ENCODE peak calls at places on chromosomes 2 and 18, in four cellular contexts. V is hypothalamus, F is IMR-90, C is astrocyte of the spinal cord. P is an unnamed sample.

GRCh38 chr2:107132746-107133145 is 246.8 kb upstream of the ST6GAL2 start:
- DNase-seq in V (no peak), F (no peak), C (no peak), P (no peak)

GRCh38 chr2:101253713-101254085 is 1.0 kb downstream of the CNOT11 start:
- DNase-seq in V (no peak), F (peak; percentile 2), C (peak; percentile 15), P (no peak)

GRCh38 chr2:28565720-28566295 is 69.9 kb downstream of the PLB1 start:
- DNase-seq in V (no peak), F (no peak), C (no peak), P (no peak)

GRCh38 chr18:7133181-7133580 is 15.6 kb upstream of the LAMA1 start:
- DNase-seq in V (no peak), F (peak; percentile 61), C (peak; percentile 44), P (no peak)

GRCh38 chr2:38599706-38600105 is 3.0 kb downstream of the HNRNPLL start:
- DNase-seq in V (no peak), F (no peak), C (no peak), P (no peak)

GRCh38 chr2:161077367-161078210 is 82.6 kb upstream of the TANK start:
- DNase-seq in V (no peak), F (peak; percentile 52), C (peak; percentile 19), P (no peak)

GRCh38 chr2:20429528-20429927 is 17.3 kb upstream of the RHOB start:
- DNase-seq in V (no peak), F (no peak), C (no peak), P (peak; percentile 47)

GRCh38 chr2:128786800-128787478 is 468.3 kb upstream of the HS6ST1 start:
- DNase-seq in V (no peak), F (peak; percentile 1), C (no peak), P (no peak)

GRCh38 chr2:14587119-14587518 is 45.4 kb upstream of the LRATD1 start:
- DNase-seq in V (no peak), F (peak; percentile 10), C (peak; percentile 15), P (peak; percentile 5)

GRCh38 chr18:41966943-41967342 is 11.9 kb downstream of the PIK3C3 start:
- DNase-seq in V (no peak), F (no peak), C (no peak), P (no peak)

GRCh38 chr2:190017837-190018236 is 44.7 kb downstream of the MSTN start:
- DNase-seq in V (no peak), F (no peak), C (no peak), P (no peak)

GRCh38 chr18:31931163-31931885 is 11.6 kb downstream of the TRAPPC8 start:
- DNase-seq in V (no peak), F (peak; percentile 26), C (peak; percentile 16), P (peak; percentile 2)

GRCh38 chr2:42386684-42387083 is 25.7 kb upstream of the COX7A2L start:
- DNase-seq in V (no peak), F (no peak), C (no peak), P (peak; percentile 13)

GRCh38 chr18:77100751-77101355 is 31.7 kb downstream of the MBP start:
- DNase-seq in V (no peak), F (no peak), C (no peak), P (peak; percentile 31)

P was measured in RPMI7951.